ENCODE peak calls at places on chromosomes 7 and 10, in nine cellular contexts. B is B cell, E is H9, Q is fibroblast of lung, T is PC-3, D is mammary epithelial cell, I is Calu3, N is ovary, X is progenitor cell of endocrine pancreas. R is an unnamed sample.

GRCh38 chr10:5665380-5666323 is 743 bp downstream of the ASB13 start:
- DNase-seq in T (no peak), X (no peak), Q (no peak), E (no peak), D (peak), B (no peak), I (peak), N (peak), R (no peak)

GRCh38 chr10:93461807-93462178 is 20.3 kb downstream of the MYOF start:
- DNase-seq in T (peak), E (no peak), N (no peak), I (peak), B (peak), Q (no peak), X (no peak), D (peak), R (no peak)

GRCh38 chr7:47392241-47392759 is 189.6 kb downstream of the TNS3 start:
- DNase-seq in Q (peak), T (no peak), X (no peak), B (no peak), N (peak), E (no peak), I (no peak), D (no peak), R (no peak)

GRCh38 chr7:139525239-139525638 is 1.8 kb downstream of the CLEC2L start:
- DNase-seq in N (no peak), B (no peak), X (no peak), I (no peak), E (no peak), T (no peak), D (no peak), Q (no peak), R (no peak)

GRCh38 chr7:78968951-78969350 is 484.5 kb downstream of the MAGI2 start:
- DNase-seq in D (no peak), X (no peak), T (no peak), Q (no peak), B (no peak), N (no peak), E (peak), I (no peak), R (no peak)

GRCh38 chr10:6583447-6583846 is 3.4 kb upstream of the PRKCQ start:
- DNase-seq in N (no peak), D (no peak), I (no peak), Q (no peak), B (no peak), T (no peak), X (no peak), E (no peak), R (no peak)

GRCh38 chr7:129877146-129877792 is 75.5 kb downstream of the UBE2H start:
- DNase-seq in I (no peak), B (no peak), X (no peak), D (peak), T (no peak), N (no peak), E (no peak), Q (no peak), R (no peak)

GRCh38 chr7:151133266-151133985 is 34.1 kb downstream of the GBX1 start:
- DNase-seq in N (no peak), Q (no peak), E (no peak), X (no peak), I (no peak), D (no peak), B (no peak), T (no peak), R (peak)

GRCh38 chr7:3683886-3684539 is 383.0 kb downstream of the SDK1 start:
- DNase-seq in N (no peak), T (no peak), E (peak), X (no peak), I (no peak), B (no peak), D (no peak), Q (no peak), R (no peak)

GRCh38 chr7:121288894-121289293 is 39.9 kb upstream of the WNT16 start:
- DNase-seq in Q (peak), E (no peak), D (peak), I (no peak), N (no peak), T (peak), X (no peak), B (no peak), R (no peak)

GRCh38 chr7:139602143-139602722 is 78.7 kb downstream of the CLEC2L start:
- DNase-seq in Q (peak), I (no peak), N (no peak), T (peak), E (no peak), B (peak), D (peak), X (no peak), R (no peak)

GRCh38 chr10:97169911-97170693 is 15.7 kb downstream of the SLIT1 start:
- DNase-seq in B (no peak), Q (no peak), X (no peak), N (no peak), E (no peak), D (no peak), I (peak), T (peak), R (no peak)

GRCh38 chr10:44465430-44466115 is 80.7 kb upstream of the CXCL12 start:
- DNase-seq in E (no peak), B (no peak), D (no peak), I (no peak), N (no peak), X (no peak), Q (no peak), T (no peak), R (no peak)
- TF ChIP-seq CTCF in E (peak), B (no peak), D (no peak), I (no peak), N (no peak), X (no peak), Q (no peak), T (no peak), R (no peak)

GRCh38 chr10:22740180-22740579 is 25.8 kb upstream of the PIP4K2A start:
- DNase-seq in B (no peak), D (no peak), E (no peak), I (no peak), X (no peak), T (peak), N (no peak), Q (peak), R (no peak)
- TF ChIP-seq CTCF in B (no peak), D (no peak), E (no peak), I (no peak), X (no peak), T (no peak), N (no peak), Q (no peak), R (no peak)

DNA sequence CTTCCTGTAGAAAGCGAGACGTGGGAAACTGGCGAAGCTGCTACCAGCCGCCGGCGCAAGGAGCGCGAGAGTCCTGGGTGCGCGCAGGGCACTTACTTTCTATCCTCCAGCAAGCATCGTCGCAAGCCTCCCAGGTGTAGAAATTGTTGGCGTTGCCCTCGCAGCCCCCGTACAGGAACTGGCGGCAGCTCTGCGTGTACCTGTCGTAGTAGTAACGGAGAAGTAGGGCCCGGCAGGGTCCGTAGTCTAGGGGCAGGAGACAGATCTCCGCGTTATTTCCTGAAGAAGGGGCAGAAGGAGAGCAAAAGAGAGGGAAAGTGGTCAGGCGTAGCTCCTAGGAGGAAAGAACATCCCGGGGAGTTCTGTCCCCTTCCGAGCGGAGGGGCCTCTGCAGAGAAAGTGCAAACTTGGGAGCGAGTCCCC is 501 bp downstream of the TFPI2 start:
- DNase-seq in Q (peak), I (no peak), E (peak), B (peak), D (peak), X (peak), T (peak), N (peak), R (no peak)
- TF ChIP-seq CTCF in Q (no peak), I (no peak), E (no peak), B (no peak), D (no peak), X (peak), T (no peak), N (peak), R (no peak)

GRCh38 chr10:82221750-82222149 is 346.8 kb downstream of the NRG3 start:
- DNase-seq in Q (no peak), X (no peak), I (no peak), B (no peak), N (no peak), T (no peak), E (peak), D (peak), R (no peak)
- TF ChIP-seq CTCF in Q (no peak), X (no peak), I (no peak), B (no peak), N (no peak), T (no peak), E (peak), D (peak), R (peak)

R was measured in D721Med.